ENCODE peak calls at places on chromosomes 3 and 15, in eight cellular contexts. J is endothelial cell, E is cardiac muscle cell, N is GM23338, M is A549, B is left lung, C is AG09309, R is fibroblast of pulmonary artery. P is an unnamed sample.

GRCh38 chr15:46296797-46297196 is 662.0 kb downstream of the SQOR start:
- DNase-seq in J (no peak), E (no peak), N (no peak), M (no peak), B (no peak), C (no peak), R (no peak), P (no peak)

GRCh38 chr3:171121801-171122200 is 95.3 kb upstream of the SLC2A2 start:
- DNase-seq in J (no peak), E (no peak), N (no peak), M (no peak), B (no peak), C (no peak), R (no peak), P (no peak)

GRCh38 chr15:82804575-82804949 is 1.3 kb downstream of the FSD2 start:
- DNase-seq in J (no peak), E (peak), N (no peak), M (no peak), B (no peak), C (no peak), R (peak), P (no peak)

GRCh38 chr3:81485444-81485865 is 276.0 kb downstream of the GBE1 start:
- DNase-seq in J (no peak), E (no peak), N (no peak), M (no peak), B (no peak), C (peak), R (peak), P (no peak)

GRCh38 chr3:69115731-69116130 is 6.7 kb downstream of the LMOD3 start:
- DNase-seq in J (no peak), E (no peak), N (no peak), M (no peak), B (no peak), C (no peak), R (peak), P (no peak)

GRCh38 chr3:59836525-59836924 is 786.7 kb upstream of the CFAP20DC start:
- DNase-seq in J (no peak), E (no peak), N (no peak), M (no peak), B (no peak), C (no peak), R (no peak), P (peak)

GRCh38 chr3:105868450-105868744 is 415 bp downstream of the CBLB start:
- DNase-seq in J (peak), E (peak), N (peak), M (peak), B (peak), C (no peak), R (peak), P (peak)

GRCh38 chr3:29694783-29695182 is 413.9 kb downstream of the RBMS3 start:
- DNase-seq in J (no peak), E (peak), N (peak), M (peak), B (no peak), C (peak), R (peak), P (no peak)

GRCh38 chr3:10928961-10929471 is 63.5 kb upstream of the SLC6A1 start:
- DNase-seq in J (no peak), E (no peak), N (no peak), M (no peak), B (no peak), C (no peak), R (no peak), P (no peak)

GRCh38 chr3:32238027-32238815 is at the start of gene CMTM8:
- DNase-seq in J (peak), E (peak), N (peak), M (peak), B (peak), C (no peak), R (peak), P (peak)

GRCh38 chr15:67307156-67307555 is 52.6 kb downstream of the IQCH start:
- DNase-seq in J (no peak), E (no peak), N (no peak), M (no peak), B (no peak), C (no peak), R (peak), P (no peak)

GRCh38 chr3:52786330-52787215 is 8.0 kb upstream of the ITIH3 start:
- DNase-seq in J (no peak), E (no peak), N (no peak), M (no peak), B (no peak), C (no peak), R (no peak), P (peak)

GRCh38 chr3:123039178-123039577 is 11.6 kb upstream of the SEMA5B start:
- DNase-seq in J (no peak), E (no peak), N (no peak), M (no peak), B (no peak), C (no peak), R (no peak), P (no peak)

DNA sequence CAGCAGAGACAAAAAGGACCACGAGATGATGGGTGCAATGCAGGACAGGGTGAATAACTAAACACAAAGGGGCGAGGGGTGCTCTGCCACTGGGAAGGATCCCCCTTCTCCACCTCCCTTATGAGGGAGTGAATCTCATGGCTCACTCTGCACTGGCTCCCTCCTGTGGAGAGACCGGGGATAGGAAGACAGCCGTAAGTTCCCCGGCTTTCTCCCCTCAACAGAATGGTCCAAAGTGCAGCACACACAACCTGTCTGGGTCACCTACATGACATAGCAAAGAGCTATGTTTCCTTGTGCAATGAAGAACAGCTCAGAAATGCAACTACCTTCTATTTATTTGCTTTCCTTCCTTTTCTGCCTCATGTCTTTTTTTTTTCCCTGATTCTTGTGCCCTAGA is 7.8 kb upstream of the ACSBG1 start:
- DNase-seq in J (peak), E (peak), N (peak), M (peak), B (no peak), C (no peak), R (peak), P (peak)
- TF ChIP-seq CTCF in J (peak), E (peak), N (peak), M (peak), B (peak), C (peak), R (peak), P (peak)

GRCh38 chr3:134333522-134334181 is 40.6 kb downstream of the AMOTL2 start:
- DNase-seq in J (no peak), E (peak), N (peak), M (peak), B (peak), C (peak), R (peak), P (no peak)
- TF ChIP-seq CTCF in J (no peak), E (peak), N (no peak), M (no peak), B (no peak), C (peak), R (peak), P (no peak)

GRCh38 chr3:38000242-38000916 is 9.8 kb downstream of the VILL start:
- DNase-seq in J (no peak), E (no peak), N (no peak), M (no peak), B (peak), C (no peak), R (no peak), P (no peak)

GRCh38 chr3:38000965-38001455 is 10.4 kb downstream of the VILL start:
- DNase-seq in J (no peak), E (no peak), N (no peak), M (no peak), B (peak), C (no peak), R (no peak), P (no peak)

GRCh38 chr3:38002291-38002876 is 11.8 kb downstream of the VILL start:
- DNase-seq in J (no peak), E (no peak), N (no peak), M (no peak), B (peak), C (no peak), R (no peak), P (no peak)

GRCh38 chr3:38002940-38003339 is 12.4 kb downstream of the VILL start:
- DNase-seq in J (no peak), E (no peak), N (no peak), M (no peak), B (peak), C (no peak), R (no peak), P (no peak)

GRCh38 chr3:38001456-38002081 is 11.0 kb downstream of the VILL start:
- DNase-seq in J (no peak), E (no peak), N (peak), M (no peak), B (peak), C (no peak), R (no peak), P (no peak)
- TF ChIP-seq CTCF in J (peak), E (no peak), N (peak), M (no peak), B (no peak), C (no peak), R (peak), P (no peak)

GRCh38 chr3:136753112-136753939 is 1.1 kb upstream of the STAG1 start:
- DNase-seq in J (no peak), E (peak), N (no peak), M (no peak), B (no peak), C (no peak), R (no peak), P (no peak)
- TF ChIP-seq CTCF in J (no peak), E (no peak), N (no peak), M (peak), B (no peak), C (no peak), R (peak), P (no peak)

GRCh38 chr3:129606522-129607390 is at the start of gene PLXND1:
- DNase-seq in J (peak), E (peak), N (peak), M (peak), B (peak), C (no peak), R (peak), P (peak)

GRCh38 chr3:129608936-129609590 is 2.6 kb upstream of the PLXND1 start:
- DNase-seq in J (no peak), E (no peak), N (no peak), M (no peak), B (no peak), C (no peak), R (no peak), P (no peak)

GRCh38 chr3:129607391-129608068 is 1.1 kb upstream of the PLXND1 start:
- DNase-seq in J (no peak), E (no peak), N (no peak), M (no peak), B (no peak), C (no peak), R (no peak), P (no peak)

GRCh38 chr3:129609591-129610169 is 3.2 kb upstream of the PLXND1 start:
- DNase-seq in J (no peak), E (no peak), N (no peak), M (no peak), B (no peak), C (no peak), R (no peak), P (no peak)

GRCh38 chr3:129608087-129608935 is 1.8 kb upstream of the PLXND1 start:
- DNase-seq in J (peak), E (no peak), N (peak), M (peak), B (no peak), C (no peak), R (peak), P (no peak)
- TF ChIP-seq CTCF in J (no peak), E (peak), N (peak), M (no peak), B (no peak), C (peak), R (peak), P (no peak)

GRCh38 chr3:153513236-153513635 is 351.2 kb downstream of the RAP2B start:
- DNase-seq in J (peak), E (peak), N (peak), M (peak), B (no peak), C (no peak), R (peak), P (no peak)
- TF ChIP-seq CTCF in J (peak), E (peak), N (peak), M (no peak), B (no peak), C (peak), R (peak), P (peak)

GRCh38 chr15:80977627-80978036 is 12.0 kb downstream of the MESD start:
- DNase-seq in J (peak), E (peak), N (peak), M (peak), B (peak), C (no peak), R (peak), P (peak)
- TF ChIP-seq CTCF in J (peak), E (peak), N (peak), M (peak), B (peak), C (peak), R (peak), P (peak)

GRCh38 chr3:41574900-41575299 is 375.6 kb downstream of the CTNNB1 start:
- DNase-seq in J (no peak), E (peak), N (peak), M (no peak), B (no peak), C (no peak), R (peak), P (no peak)
- TF ChIP-seq CTCF in J (no peak), E (peak), N (peak), M (no peak), B (no peak), C (no peak), R (no peak), P (no peak)